ENCODE peak calls at places on chromosome 4, in seven cellular contexts. One of them, this sample, is unnamed.

GRCh38 chr4:152299553-152299952 is 236.3 kb downstream of the FBXW7 start:
- DNase-seq in pancreas: no peak
- DNase-seq in endodermal cell: no peak
- DNase-seq in cardiac fibroblast: no peak
- DNase-seq in thoracic aorta: no peak
- DNase-seq in cardiac muscle cell: no peak
- DNase-seq in heart left ventricle: no peak
- DNase-seq in this sample: no peak

GRCh38 chr4:151808120-151808529 is 47.3 kb upstream of the GATB start:
- DNase-seq in cardiac muscle cell: peak; percentile 12
- DNase-seq in thoracic aorta: no peak
- DNase-seq in endodermal cell: no peak
- DNase-seq in pancreas: no peak
- DNase-seq in heart left ventricle: no peak
- DNase-seq in cardiac fibroblast: no peak
- DNase-seq in this sample: no peak

GRCh38 chr4:61500883-61501282 is 300.8 kb downstream of the ADGRL3 start:
- DNase-seq in cardiac fibroblast: peak; percentile 62
- DNase-seq in thoracic aorta: no peak
- DNase-seq in pancreas: no peak
- DNase-seq in endodermal cell: no peak
- DNase-seq in heart left ventricle: no peak
- DNase-seq in cardiac muscle cell: no peak
- DNase-seq in this sample: peak; percentile 28

GRCh38 chr4:74400395-74400794 is 35.5 kb downstream of the EREG start:
- DNase-seq in cardiac muscle cell: no peak
- DNase-seq in pancreas: no peak
- DNase-seq in cardiac fibroblast: no peak
- DNase-seq in thoracic aorta: no peak
- DNase-seq in endodermal cell: no peak
- DNase-seq in heart left ventricle: no peak
- DNase-seq in this sample: no peak

GRCh38 chr4:99664703-99665102 is 7.1 kb upstream of the C4orf54 start:
- DNase-seq in endodermal cell: no peak
- DNase-seq in pancreas: no peak
- DNase-seq in cardiac fibroblast: no peak
- DNase-seq in cardiac muscle cell: peak; percentile 26
- DNase-seq in heart left ventricle: no peak
- DNase-seq in thoracic aorta: no peak
- DNase-seq in this sample: no peak

GRCh38 chr4:168501407-168501806 is 4.6 kb downstream of the PALLD start:
- DNase-seq in heart left ventricle: no peak
- DNase-seq in thoracic aorta: no peak
- DNase-seq in pancreas: peak; percentile 48
- DNase-seq in cardiac fibroblast: no peak
- DNase-seq in cardiac muscle cell: no peak
- DNase-seq in endodermal cell: no peak
- DNase-seq in this sample: no peak

GRCh38 chr4:94334962-94335361 is 7.7 kb downstream of the HPGDS start:
- DNase-seq in cardiac fibroblast: no peak
- DNase-seq in cardiac muscle cell: no peak
- DNase-seq in thoracic aorta: no peak
- DNase-seq in endodermal cell: no peak
- DNase-seq in pancreas: no peak
- DNase-seq in heart left ventricle: no peak
- DNase-seq in this sample: no peak

GRCh38 chr4:40629401-40630334 is at the start of gene RBM47:
- DNase-seq in cardiac muscle cell: peak; percentile 61
- DNase-seq in heart left ventricle: peak; percentile 85
- DNase-seq in thoracic aorta: no peak
- DNase-seq in pancreas: peak; percentile 90
- DNase-seq in endodermal cell: peak; percentile 94
- DNase-seq in cardiac fibroblast: peak; percentile 49
- DNase-seq in this sample: no peak

GRCh38 chr4:121829511-121829910 is 5.8 kb upstream of the CCNA2 start:
- DNase-seq in heart left ventricle: no peak
- DNase-seq in pancreas: no peak
- DNase-seq in cardiac fibroblast: no peak
- DNase-seq in thoracic aorta: no peak
- DNase-seq in endodermal cell: no peak
- DNase-seq in cardiac muscle cell: no peak
- DNase-seq in this sample: no peak

GRCh38 chr4:26048962-26049361 is 134.9 kb downstream of the SMIM20 start:
- DNase-seq in endodermal cell: no peak
- DNase-seq in cardiac muscle cell: no peak
- DNase-seq in heart left ventricle: no peak
- DNase-seq in pancreas: no peak
- DNase-seq in thoracic aorta: no peak
- DNase-seq in cardiac fibroblast: no peak
- DNase-seq in this sample: no peak

GRCh38 chr4:98624144-98624543 is 34.3 kb downstream of the TSPAN5 start:
- DNase-seq in heart left ventricle: no peak
- DNase-seq in cardiac fibroblast: no peak
- DNase-seq in cardiac muscle cell: no peak
- DNase-seq in pancreas: no peak
- DNase-seq in thoracic aorta: no peak
- DNase-seq in endodermal cell: no peak
- DNase-seq in this sample: no peak

GRCh38 chr4:83556006-83556712 is 20.3 kb downstream of the GPAT3 start:
- DNase-seq in pancreas: no peak
- DNase-seq in thoracic aorta: no peak
- DNase-seq in heart left ventricle: no peak
- DNase-seq in endodermal cell: no peak
- DNase-seq in cardiac fibroblast: no peak
- DNase-seq in cardiac muscle cell: no peak
- DNase-seq in this sample: no peak

GRCh38 chr4:55318135-55318534 is 27.9 kb upstream of the SRD5A3 start:
- DNase-seq in pancreas: no peak
- DNase-seq in endodermal cell: no peak
- DNase-seq in heart left ventricle: no peak
- DNase-seq in cardiac muscle cell: no peak
- DNase-seq in cardiac fibroblast: peak; percentile 66
- DNase-seq in thoracic aorta: no peak
- DNase-seq in this sample: no peak

GRCh38 chr4:187726485-187726884 is 269.1 kb upstream of the ZFP42 start:
- DNase-seq in cardiac muscle cell: no peak
- DNase-seq in cardiac fibroblast: no peak
- DNase-seq in heart left ventricle: no peak
- DNase-seq in endodermal cell: no peak
- DNase-seq in thoracic aorta: no peak
- DNase-seq in pancreas: no peak
- DNase-seq in this sample: no peak

GRCh38 chr4:158428242-158428641 is 93.4 kb upstream of the RXFP1 start:
- DNase-seq in heart left ventricle: no peak
- DNase-seq in endodermal cell: no peak
- DNase-seq in cardiac fibroblast: peak; percentile 80
- DNase-seq in thoracic aorta: no peak
- DNase-seq in pancreas: no peak
- DNase-seq in cardiac muscle cell: no peak
- DNase-seq in this sample: no peak

GRCh38 chr4:186058253-186058979 is 10.5 kb upstream of the TLR3 start:
- DNase-seq in pancreas: no peak
- DNase-seq in thoracic aorta: no peak
- DNase-seq in cardiac muscle cell: no peak
- DNase-seq in cardiac fibroblast: no peak
- DNase-seq in heart left ventricle: no peak
- DNase-seq in endodermal cell: no peak
- DNase-seq in this sample: no peak

GRCh38 chr4:41384992-41385391 is 128.3 kb downstream of the UCHL1 start:
- DNase-seq in cardiac fibroblast: no peak
- DNase-seq in pancreas: peak; percentile 30
- DNase-seq in cardiac muscle cell: no peak
- DNase-seq in heart left ventricle: peak; percentile 86
- DNase-seq in thoracic aorta: no peak
- DNase-seq in endodermal cell: no peak
- DNase-seq in this sample: no peak

GRCh38 chr4:184765473-184766346 is 31.8 kb upstream of the CENPU start:
- DNase-seq in pancreas: no peak
- DNase-seq in heart left ventricle: no peak
- DNase-seq in thoracic aorta: no peak
- DNase-seq in endodermal cell: peak; percentile 66
- DNase-seq in cardiac fibroblast: no peak
- DNase-seq in cardiac muscle cell: no peak
- DNase-seq in this sample: peak; percentile 52

GRCh38 chr4:57193164-57193810 is 83.1 kb upstream of the IGFBP7 start:
- DNase-seq in thoracic aorta: no peak
- DNase-seq in heart left ventricle: no peak
- DNase-seq in cardiac fibroblast: no peak
- DNase-seq in cardiac muscle cell: no peak
- DNase-seq in endodermal cell: no peak
- DNase-seq in pancreas: no peak
- DNase-seq in this sample: no peak

GRCh38 chr4:141853091-141853734 is 216.8 kb downstream of the IL15 start:
- DNase-seq in thoracic aorta: no peak
- DNase-seq in cardiac muscle cell: no peak
- DNase-seq in pancreas: peak; percentile 38
- DNase-seq in heart left ventricle: no peak
- DNase-seq in endodermal cell: no peak
- DNase-seq in cardiac fibroblast: no peak
- DNase-seq in this sample: no peak

GRCh38 chr4:48557478-48557877 is 67.4 kb downstream of the ZAR1 start:
- DNase-seq in cardiac muscle cell: no peak
- DNase-seq in heart left ventricle: no peak
- DNase-seq in endodermal cell: peak; percentile 62
- DNase-seq in thoracic aorta: no peak
- DNase-seq in pancreas: no peak
- DNase-seq in cardiac fibroblast: peak; percentile 5
- DNase-seq in this sample: no peak
- TF ChIP-seq CTCF in cardiac muscle cell: peak; percentile 16
- TF ChIP-seq CTCF in heart left ventricle: no peak
- TF ChIP-seq CTCF in endodermal cell: peak; percentile 72
- TF ChIP-seq CTCF in thoracic aorta: no peak
- TF ChIP-seq CTCF in pancreas: no peak
- TF ChIP-seq CTCF in cardiac fibroblast: peak; percentile 20
- TF ChIP-seq CTCF in this sample: peak; percentile 44

DNA sequence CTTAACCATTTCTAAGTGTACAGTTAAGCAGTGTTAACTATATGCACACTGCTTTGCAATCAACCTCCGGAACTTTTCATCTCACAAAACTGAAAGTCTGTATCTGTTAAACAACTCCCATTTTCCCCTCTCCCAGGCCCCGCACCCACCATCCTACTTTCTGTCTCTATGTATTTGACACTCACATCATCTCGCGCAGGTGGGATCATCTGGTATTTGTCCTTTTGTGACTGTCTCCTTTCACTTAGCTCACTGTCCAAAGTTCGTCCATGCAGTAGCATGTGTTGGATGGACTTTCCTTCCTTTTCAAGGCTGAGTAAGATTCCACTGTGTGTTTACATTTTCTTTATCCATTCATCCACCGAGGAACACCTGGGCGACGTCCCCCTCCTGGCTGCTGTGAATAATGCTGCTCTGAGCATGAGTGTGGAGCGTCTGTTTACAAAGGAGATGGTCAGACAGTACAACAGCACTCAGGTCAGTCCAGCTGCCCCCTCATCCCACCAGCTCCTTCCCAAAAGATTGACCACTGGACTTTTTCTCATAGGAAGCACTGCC is 39.8 kb downstream of the DCTD start:
- DNase-seq in heart left ventricle: no peak
- DNase-seq in cardiac muscle cell: no peak
- DNase-seq in endodermal cell: peak; percentile 65
- DNase-seq in thoracic aorta: no peak
- DNase-seq in pancreas: no peak
- DNase-seq in cardiac fibroblast: no peak
- DNase-seq in this sample: no peak
- TF ChIP-seq CTCF in heart left ventricle: no peak
- TF ChIP-seq CTCF in cardiac muscle cell: no peak
- TF ChIP-seq CTCF in endodermal cell: peak; percentile 64
- TF ChIP-seq CTCF in thoracic aorta: no peak
- TF ChIP-seq CTCF in pancreas: no peak
- TF ChIP-seq CTCF in cardiac fibroblast: no peak
- TF ChIP-seq CTCF in this sample: peak; percentile 48

GRCh38 chr4:80239480-80239879 is 27.0 kb upstream of the FGF5 start:
- DNase-seq in endodermal cell: no peak
- DNase-seq in pancreas: no peak
- DNase-seq in cardiac fibroblast: peak; percentile 58
- DNase-seq in heart left ventricle: no peak
- DNase-seq in cardiac muscle cell: no peak
- DNase-seq in thoracic aorta: no peak
- DNase-seq in this sample: no peak

GRCh38 chr4:80235451-80235850 is 31.0 kb upstream of the FGF5 start:
- DNase-seq in pancreas: no peak
- DNase-seq in heart left ventricle: no peak
- DNase-seq in endodermal cell: no peak
- DNase-seq in cardiac fibroblast: peak; percentile 73
- DNase-seq in thoracic aorta: no peak
- DNase-seq in cardiac muscle cell: no peak
- DNase-seq in this sample: no peak

GRCh38 chr4:80233390-80233789 is 33.1 kb upstream of the FGF5 start:
- DNase-seq in pancreas: no peak
- DNase-seq in cardiac muscle cell: no peak
- DNase-seq in thoracic aorta: no peak
- DNase-seq in cardiac fibroblast: no peak
- DNase-seq in endodermal cell: no peak
- DNase-seq in heart left ventricle: no peak
- DNase-seq in this sample: no peak

GRCh38 chr4:80240976-80241375 is 25.5 kb upstream of the FGF5 start:
- DNase-seq in cardiac fibroblast: peak; percentile 28
- DNase-seq in heart left ventricle: no peak
- DNase-seq in cardiac muscle cell: no peak
- DNase-seq in pancreas: no peak
- DNase-seq in endodermal cell: no peak
- DNase-seq in thoracic aorta: no peak
- DNase-seq in this sample: no peak

GRCh38 chr4:80237992-80238391 is 28.5 kb upstream of the FGF5 start:
- DNase-seq in endodermal cell: no peak
- DNase-seq in thoracic aorta: no peak
- DNase-seq in cardiac fibroblast: peak; percentile 95
- DNase-seq in pancreas: no peak
- DNase-seq in heart left ventricle: no peak
- DNase-seq in cardiac muscle cell: no peak
- DNase-seq in this sample: no peak
- TF ChIP-seq CTCF in endodermal cell: no peak
- TF ChIP-seq CTCF in thoracic aorta: no peak
- TF ChIP-seq CTCF in cardiac fibroblast: no peak
- TF ChIP-seq CTCF in pancreas: no peak
- TF ChIP-seq CTCF in heart left ventricle: no peak
- TF ChIP-seq CTCF in cardiac muscle cell: no peak
- TF ChIP-seq CTCF in this sample: no peak

DNA sequence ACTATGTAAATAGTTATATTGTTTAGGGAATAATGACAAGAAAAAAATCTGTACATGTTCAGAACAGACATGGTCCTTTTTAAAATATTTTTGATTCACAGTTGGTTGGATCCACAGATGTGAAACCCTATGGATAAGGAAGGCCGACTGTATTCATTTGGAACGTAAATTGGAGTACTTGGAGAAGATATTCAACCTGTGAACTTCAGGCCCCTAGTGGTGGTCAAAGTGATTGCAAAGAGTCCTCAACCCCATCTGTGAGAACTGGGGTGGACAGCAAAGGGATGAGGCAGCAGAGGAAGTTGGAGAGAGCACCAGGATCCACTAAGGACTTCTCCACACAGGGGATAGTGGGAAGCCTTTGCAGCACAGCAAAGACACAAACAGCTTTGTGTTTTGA is 6.2 kb upstream of the CXCL13 start:
- DNase-seq in cardiac fibroblast: peak; percentile 62
- DNase-seq in endodermal cell: peak; percentile 72
- DNase-seq in cardiac muscle cell: no peak
- DNase-seq in heart left ventricle: no peak
- DNase-seq in thoracic aorta: no peak
- DNase-seq in pancreas: no peak
- DNase-seq in this sample: peak; percentile 26
- TF ChIP-seq CTCF in cardiac fibroblast: peak; percentile 75
- TF ChIP-seq CTCF in endodermal cell: peak; percentile 77
- TF ChIP-seq CTCF in cardiac muscle cell: peak; percentile 76
- TF ChIP-seq CTCF in heart left ventricle: no peak
- TF ChIP-seq CTCF in thoracic aorta: peak; percentile 35
- TF ChIP-seq CTCF in pancreas: peak; percentile 57
- TF ChIP-seq CTCF in this sample: peak; percentile 67

GRCh38 chr4:87985097-87985886 is 9.8 kb downstream of the SPP1 start:
- DNase-seq in thoracic aorta: no peak
- DNase-seq in cardiac fibroblast: peak; percentile 46
- DNase-seq in pancreas: peak; percentile 59
- DNase-seq in heart left ventricle: peak; percentile 58
- DNase-seq in cardiac muscle cell: peak; percentile 57
- DNase-seq in endodermal cell: peak; percentile 88
- DNase-seq in this sample: peak; percentile 69
- TF ChIP-seq CTCF in thoracic aorta: peak; percentile 34
- TF ChIP-seq CTCF in cardiac fibroblast: peak; percentile 66
- TF ChIP-seq CTCF in pancreas: peak; percentile 36
- TF ChIP-seq CTCF in heart left ventricle: peak; percentile 36
- TF ChIP-seq CTCF in cardiac muscle cell: peak; percentile 50
- TF ChIP-seq CTCF in endodermal cell: peak; percentile 70
- TF ChIP-seq CTCF in this sample: peak; percentile 95

This sample was measured in WERI-Rb-1.